ENCODE peak calls at places on chromosome 20, in six cellular contexts. Q, J, O, B, R and V are unnamed samples.

GRCh38 chr20:14711681-14712080 is 374.3 kb upstream of the FLRT3 start:
- DNase-seq in O (no peak), B (no peak), Q (no peak), R (no peak), J (no peak), V (no peak)

GRCh38 chr20:38833154-38833856 is 27.8 kb downstream of the PPP1R16B start:
- DNase-seq in J (no peak), B (no peak), Q (no peak), R (no peak), O (no peak), V (no peak)

GRCh38 chr20:58673119-58673518 is 19.5 kb upstream of the NPEPL1 start:
- DNase-seq in O (no peak), J (no peak), B (no peak), R (no peak), Q (no peak), V (no peak)

GRCh38 chr20:24735263-24735662 is 213.8 kb upstream of the CST7 start:
- DNase-seq in Q (no peak), B (no peak), O (no peak), R (no peak), J (no peak), V (no peak)

GRCh38 chr20:33433465-33433864 is 10.1 kb downstream of the SNTA1 start:
- DNase-seq in Q (no peak), O (peak), R (no peak), B (no peak), J (no peak), V (no peak)

GRCh38 chr20:9112541-9113515 is 43.9 kb downstream of the PLCB4 start:
- DNase-seq in O (peak), B (peak), R (no peak), Q (no peak), J (no peak), V (no peak)

GRCh38 chr20:23031346-23031745 is 3.8 kb upstream of the SSTR4 start:
- DNase-seq in B (no peak), Q (no peak), R (no peak), O (no peak), J (no peak), V (no peak)

GRCh38 chr20:59751075-59751711 is 146.9 kb downstream of the PHACTR3 start:
- DNase-seq in Q (no peak), O (peak), R (no peak), B (peak), J (peak), V (no peak)

GRCh38 chr20:16539280-16539679 is 34.0 kb downstream of the KIF16B start:
- DNase-seq in R (no peak), O (no peak), J (peak), B (no peak), Q (no peak), V (no peak)

GRCh38 chr20:6765469-6766058 is 1.9 kb upstream of the BMP2 start:
- DNase-seq in Q (no peak), B (peak), O (no peak), J (peak), R (no peak), V (no peak)

GRCh38 chr20:64083380-64084208 is 604 bp downstream of the LKAAEAR1 start:
- DNase-seq in B (peak), R (peak), Q (peak), O (peak), J (peak), V (peak)

GRCh38 chr20:64035933-64036345 is at the start of gene C20orf204:
- DNase-seq in R (no peak), J (no peak), Q (no peak), O (no peak), B (no peak), V (no peak)

GRCh38 chr20:3400260-3401155 is 7.0 kb downstream of the DNAAF9 start:
- DNase-seq in J (no peak), O (no peak), Q (no peak), R (no peak), B (no peak), V (no peak)
- H3K27ac ChIP-seq in J (no peak), O (peak), Q (no peak), R (no peak), B (no peak), V (no peak)

GRCh38 chr20:62371588-62372041 is 4.5 kb upstream of the LAMA5 start:
- DNase-seq in J (no peak), R (no peak), O (no peak), B (no peak), Q (no peak), V (no peak)

GRCh38 chr20:62369508-62370114 is 2.5 kb upstream of the LAMA5 start:
- DNase-seq in J (peak), B (peak), Q (no peak), R (no peak), O (no peak), V (no peak)

GRCh38 chr20:62370115-62370806 is 3.1 kb upstream of the LAMA5 start:
- DNase-seq in O (no peak), Q (no peak), R (no peak), J (peak), B (peak), V (no peak)

GRCh38 chr20:62372042-62372993 is 5.2 kb upstream of the LAMA5 start:
- DNase-seq in B (no peak), Q (no peak), J (no peak), R (no peak), O (no peak), V (no peak)

GRCh38 chr20:62370807-62371587 is 3.9 kb upstream of the LAMA5 start:
- DNase-seq in Q (no peak), J (no peak), O (no peak), R (no peak), B (no peak), V (no peak)
- H3K27ac ChIP-seq in Q (no peak), J (peak), O (peak), R (no peak), B (no peak), V (no peak)

GRCh38 chr20:10466325-10466724 is 31.2 kb downstream of the SLX4IP start:
- DNase-seq in Q (no peak), O (peak), R (no peak), B (no peak), J (no peak), V (no peak)
- H3K27ac ChIP-seq in Q (no peak), O (peak), R (no peak), B (no peak), J (no peak), V (no peak)

GRCh38 chr20:50594231-50594590 is 84.0 kb downstream of the PTPN1 start:
- DNase-seq in R (no peak), B (no peak), J (no peak), O (no peak), Q (no peak), V (no peak)

GRCh38 chr20:50590348-50590664 is 80.1 kb downstream of the PTPN1 start:
- DNase-seq in R (no peak), B (no peak), J (no peak), O (no peak), Q (no peak), V (no peak)

GRCh38 chr20:50593005-50593335 is 82.8 kb downstream of the PTPN1 start:
- DNase-seq in J (no peak), B (no peak), Q (no peak), R (no peak), O (no peak), V (no peak)

GRCh38 chr20:50591233-50591852 is 81.2 kb downstream of the PTPN1 start:
- DNase-seq in J (no peak), B (no peak), Q (no peak), R (no peak), O (no peak), V (no peak)

DNA sequence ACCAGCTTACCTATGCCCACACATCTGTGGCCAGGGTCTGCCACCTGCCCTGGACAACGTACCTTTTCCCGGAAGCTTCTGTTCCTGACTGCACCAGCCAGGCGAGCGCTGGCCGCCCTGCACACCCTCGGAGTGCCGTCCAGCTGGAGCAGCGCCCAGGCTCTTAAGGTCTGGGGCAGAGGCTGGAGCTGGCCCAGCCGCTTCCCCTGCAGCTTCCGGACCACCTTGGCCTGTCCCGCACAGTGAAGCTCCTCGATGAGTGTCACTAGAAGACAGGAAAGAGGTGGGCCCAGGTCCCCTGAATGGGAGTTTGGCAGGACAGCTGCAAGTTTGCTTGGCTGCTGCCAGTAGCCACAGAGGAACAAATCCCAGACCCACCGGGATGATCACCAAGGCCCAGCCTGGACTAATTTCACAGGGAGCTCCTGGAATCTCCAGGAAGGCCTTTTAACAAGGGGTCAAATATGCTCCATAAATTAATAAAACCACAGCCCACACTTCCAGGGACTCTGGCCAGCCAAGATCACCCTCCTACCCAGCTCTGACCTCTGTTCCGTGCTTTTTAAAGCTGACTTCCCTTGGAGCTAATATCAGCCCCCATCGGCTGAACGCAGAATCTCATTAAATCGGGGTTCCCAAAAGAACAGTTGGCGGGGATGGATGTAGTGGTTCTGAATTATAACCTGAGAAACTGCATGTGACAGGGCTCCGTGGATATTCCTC is 82.3 kb downstream of the PTPN1 start:
- DNase-seq in O (peak), Q (no peak), B (no peak), R (no peak), J (no peak), V (no peak)
- H3K27ac ChIP-seq in O (no peak), Q (no peak), B (no peak), R (no peak), J (no peak), V (no peak)

GRCh38 chr20:54090230-54091119 is 20.1 kb upstream of the BCAS1 start:
- DNase-seq in O (no peak), J (no peak), Q (no peak), R (no peak), B (no peak), V (no peak)
- H3K27ac ChIP-seq in O (no peak), J (no peak), Q (no peak), R (no peak), B (no peak), V (no peak)

GRCh38 chr20:34559311-34560140 is 1.0 kb downstream of the MAP1LC3A start:
- DNase-seq in Q (no peak), R (peak), B (no peak), J (no peak), O (peak), V (no peak)

GRCh38 chr20:34560614-34561013 is 2.1 kb downstream of the MAP1LC3A start:
- DNase-seq in O (no peak), B (no peak), R (no peak), Q (no peak), J (no peak), V (no peak)

GRCh38 chr20:34561661-34562060 is 3.1 kb downstream of the MAP1LC3A start:
- DNase-seq in R (no peak), J (no peak), O (no peak), Q (no peak), B (no peak), V (no peak)

GRCh38 chr20:34558320-34559202 is at the start of gene MAP1LC3A:
- DNase-seq in Q (peak), B (peak), J (peak), R (peak), O (peak), V (peak)

GRCh38 chr20:34560141-34560523 is 1.6 kb downstream of the MAP1LC3A start:
- DNase-seq in O (no peak), R (no peak), B (no peak), Q (no peak), J (no peak), V (no peak)
- H3K27ac ChIP-seq in O (no peak), R (no peak), B (no peak), Q (no peak), J (no peak), V (no peak)